ENCODE peak calls at places on chromosomes 13 and 19, in ten cellular contexts. One of them, this sample, is unnamed.

GRCh38 chr13:58238972-58239773 is 607.6 kb downstream of the PCDH17 start:
- DNase-seq in fibroblast of villous mesenchyme: no peak
- DNase-seq in stimulated activated naive CD8-positive, alpha-beta T cell treated with anti-CD3 and anti-CD28 coated beads, Interleukin-15, Interleukin-2, amounts not matched to agents 100 U/mL and 50 U/mL, for 24 hours: no peak
- DNase-seq in lower lobe of right lung: no peak
- DNase-seq in islet precursor cell: no peak
- DNase-seq in trophoblast cell: no peak
- DNase-seq in iris pigment epithelial cell: no peak
- DNase-seq in germinal center: no peak
- DNase-seq in activated T-helper 2 cell treated with anti-CD3 and anti-CD28 coated beads, Interferon-gamma antibody, Interleukin-2, Interleukin-4, amounts not matched to agents 10 μg/mL and 5 μg/mL and 100 μg/mL, durations not matched to agents 14 hours and 24 hours and 36 hours: no peak
- DNase-seq in kidney tubule cell: no peak
- DNase-seq in this sample: no peak

GRCh38 chr13:47170971-47171370 is 274.1 kb upstream of the HTR2A start:
- DNase-seq in fibroblast of villous mesenchyme: peak; percentile 28
- DNase-seq in trophoblast cell: no peak
- DNase-seq in stimulated activated naive CD8-positive, alpha-beta T cell treated with anti-CD3 and anti-CD28 coated beads, Interleukin-15, Interleukin-2, amounts not matched to agents 100 U/mL and 50 U/mL, for 24 hours: no peak
- DNase-seq in islet precursor cell: no peak
- DNase-seq in iris pigment epithelial cell: no peak
- DNase-seq in germinal center: no peak
- DNase-seq in activated T-helper 2 cell treated with anti-CD3 and anti-CD28 coated beads, Interferon-gamma antibody, Interleukin-2, Interleukin-4, amounts not matched to agents 10 μg/mL and 5 μg/mL and 100 μg/mL, durations not matched to agents 14 hours and 24 hours and 36 hours: no peak
- DNase-seq in lower lobe of right lung: no peak
- DNase-seq in kidney tubule cell: no peak
- DNase-seq in this sample: no peak

GRCh38 chr13:37914781-37915391 is 45.3 kb upstream of the TRPC4 start:
- DNase-seq in trophoblast cell: no peak
- DNase-seq in germinal center: no peak
- DNase-seq in stimulated activated naive CD8-positive, alpha-beta T cell treated with anti-CD3 and anti-CD28 coated beads, Interleukin-15, Interleukin-2, amounts not matched to agents 100 U/mL and 50 U/mL, for 24 hours: no peak
- DNase-seq in activated T-helper 2 cell treated with anti-CD3 and anti-CD28 coated beads, Interferon-gamma antibody, Interleukin-2, Interleukin-4, amounts not matched to agents 10 μg/mL and 5 μg/mL and 100 μg/mL, durations not matched to agents 14 hours and 24 hours and 36 hours: no peak
- DNase-seq in kidney tubule cell: peak; percentile 30
- DNase-seq in islet precursor cell: no peak
- DNase-seq in lower lobe of right lung: no peak
- DNase-seq in fibroblast of villous mesenchyme: no peak
- DNase-seq in iris pigment epithelial cell: peak; percentile 64
- DNase-seq in this sample: no peak

GRCh38 chr19:57351867-57352266 is 796 bp downstream of the ZNF304 start:
- DNase-seq in germinal center: peak; percentile 7
- DNase-seq in lower lobe of right lung: no peak
- DNase-seq in iris pigment epithelial cell: peak; percentile 27
- DNase-seq in trophoblast cell: no peak
- DNase-seq in islet precursor cell: no peak
- DNase-seq in fibroblast of villous mesenchyme: peak; percentile 28
- DNase-seq in activated T-helper 2 cell treated with anti-CD3 and anti-CD28 coated beads, Interferon-gamma antibody, Interleukin-2, Interleukin-4, amounts not matched to agents 10 μg/mL and 5 μg/mL and 100 μg/mL, durations not matched to agents 14 hours and 24 hours and 36 hours: no peak
- DNase-seq in stimulated activated naive CD8-positive, alpha-beta T cell treated with anti-CD3 and anti-CD28 coated beads, Interleukin-15, Interleukin-2, amounts not matched to agents 100 U/mL and 50 U/mL, for 24 hours: no peak
- DNase-seq in kidney tubule cell: peak; percentile 9
- DNase-seq in this sample: no peak

GRCh38 chr19:13169769-13170168 is 19.6 kb downstream of the IER2 start:
- DNase-seq in lower lobe of right lung: no peak
- DNase-seq in trophoblast cell: peak; percentile 99
- DNase-seq in islet precursor cell: peak; percentile 98
- DNase-seq in stimulated activated naive CD8-positive, alpha-beta T cell treated with anti-CD3 and anti-CD28 coated beads, Interleukin-15, Interleukin-2, amounts not matched to agents 100 U/mL and 50 U/mL, for 24 hours: no peak
- DNase-seq in kidney tubule cell: peak; percentile 87
- DNase-seq in iris pigment epithelial cell: peak; percentile 19
- DNase-seq in activated T-helper 2 cell treated with anti-CD3 and anti-CD28 coated beads, Interferon-gamma antibody, Interleukin-2, Interleukin-4, amounts not matched to agents 10 μg/mL and 5 μg/mL and 100 μg/mL, durations not matched to agents 14 hours and 24 hours and 36 hours: no peak
- DNase-seq in germinal center: no peak
- DNase-seq in fibroblast of villous mesenchyme: peak; percentile 55
- DNase-seq in this sample: no peak

GRCh38 chr13:51895906-51896888 is 34.4 kb downstream of the CCDC70 start:
- DNase-seq in germinal center: peak; percentile 44
- DNase-seq in islet precursor cell: peak; percentile 85
- DNase-seq in trophoblast cell: peak; percentile 69
- DNase-seq in iris pigment epithelial cell: peak; percentile 70
- DNase-seq in fibroblast of villous mesenchyme: peak; percentile 62
- DNase-seq in lower lobe of right lung: peak; percentile 54
- DNase-seq in stimulated activated naive CD8-positive, alpha-beta T cell treated with anti-CD3 and anti-CD28 coated beads, Interleukin-15, Interleukin-2, amounts not matched to agents 100 U/mL and 50 U/mL, for 24 hours: peak; percentile 40
- DNase-seq in activated T-helper 2 cell treated with anti-CD3 and anti-CD28 coated beads, Interferon-gamma antibody, Interleukin-2, Interleukin-4, amounts not matched to agents 10 μg/mL and 5 μg/mL and 100 μg/mL, durations not matched to agents 14 hours and 24 hours and 36 hours: peak; percentile 42
- DNase-seq in kidney tubule cell: peak; percentile 58
- DNase-seq in this sample: peak; percentile 81

GRCh38 chr19:45506246-45506990 is 861 bp upstream of the VASP start:
- DNase-seq in islet precursor cell: peak; percentile 97
- DNase-seq in kidney tubule cell: peak; percentile 95
- DNase-seq in stimulated activated naive CD8-positive, alpha-beta T cell treated with anti-CD3 and anti-CD28 coated beads, Interleukin-15, Interleukin-2, amounts not matched to agents 100 U/mL and 50 U/mL, for 24 hours: peak; percentile 100
- DNase-seq in germinal center: peak; percentile 91
- DNase-seq in trophoblast cell: peak; percentile 97
- DNase-seq in iris pigment epithelial cell: peak; percentile 94
- DNase-seq in lower lobe of right lung: peak; percentile 97
- DNase-seq in activated T-helper 2 cell treated with anti-CD3 and anti-CD28 coated beads, Interferon-gamma antibody, Interleukin-2, Interleukin-4, amounts not matched to agents 10 μg/mL and 5 μg/mL and 100 μg/mL, durations not matched to agents 14 hours and 24 hours and 36 hours: peak; percentile 95
- DNase-seq in fibroblast of villous mesenchyme: peak; percentile 95
- DNase-seq in this sample: peak; percentile 100

GRCh38 chr19:46745521-46746280 is at the start of gene FKRP:
- DNase-seq in lower lobe of right lung: no peak
- DNase-seq in kidney tubule cell: no peak
- DNase-seq in germinal center: peak; percentile 66
- DNase-seq in stimulated activated naive CD8-positive, alpha-beta T cell treated with anti-CD3 and anti-CD28 coated beads, Interleukin-15, Interleukin-2, amounts not matched to agents 100 U/mL and 50 U/mL, for 24 hours: peak; percentile 57
- DNase-seq in activated T-helper 2 cell treated with anti-CD3 and anti-CD28 coated beads, Interferon-gamma antibody, Interleukin-2, Interleukin-4, amounts not matched to agents 10 μg/mL and 5 μg/mL and 100 μg/mL, durations not matched to agents 14 hours and 24 hours and 36 hours: no peak
- DNase-seq in fibroblast of villous mesenchyme: no peak
- DNase-seq in islet precursor cell: no peak
- DNase-seq in iris pigment epithelial cell: no peak
- DNase-seq in trophoblast cell: no peak
- DNase-seq in this sample: peak; percentile 89

GRCh38 chr19:12112238-12112637 is 27.9 kb downstream of the ZNF20 start:
- DNase-seq in stimulated activated naive CD8-positive, alpha-beta T cell treated with anti-CD3 and anti-CD28 coated beads, Interleukin-15, Interleukin-2, amounts not matched to agents 100 U/mL and 50 U/mL, for 24 hours: no peak
- DNase-seq in islet precursor cell: no peak
- DNase-seq in lower lobe of right lung: no peak
- DNase-seq in germinal center: no peak
- DNase-seq in trophoblast cell: no peak
- DNase-seq in iris pigment epithelial cell: no peak
- DNase-seq in fibroblast of villous mesenchyme: no peak
- DNase-seq in activated T-helper 2 cell treated with anti-CD3 and anti-CD28 coated beads, Interferon-gamma antibody, Interleukin-2, Interleukin-4, amounts not matched to agents 10 μg/mL and 5 μg/mL and 100 μg/mL, durations not matched to agents 14 hours and 24 hours and 36 hours: no peak
- DNase-seq in kidney tubule cell: peak; percentile 17
- DNase-seq in this sample: no peak

GRCh38 chr13:107642841-107643240 is 572.5 kb downstream of the LIG4 start:
- DNase-seq in trophoblast cell: no peak
- DNase-seq in kidney tubule cell: no peak
- DNase-seq in islet precursor cell: no peak
- DNase-seq in iris pigment epithelial cell: no peak
- DNase-seq in germinal center: no peak
- DNase-seq in lower lobe of right lung: no peak
- DNase-seq in activated T-helper 2 cell treated with anti-CD3 and anti-CD28 coated beads, Interferon-gamma antibody, Interleukin-2, Interleukin-4, amounts not matched to agents 10 μg/mL and 5 μg/mL and 100 μg/mL, durations not matched to agents 14 hours and 24 hours and 36 hours: no peak
- DNase-seq in fibroblast of villous mesenchyme: no peak
- DNase-seq in stimulated activated naive CD8-positive, alpha-beta T cell treated with anti-CD3 and anti-CD28 coated beads, Interleukin-15, Interleukin-2, amounts not matched to agents 100 U/mL and 50 U/mL, for 24 hours: no peak
- DNase-seq in this sample: no peak

This sample was measured in spleen.